ENCODE peak calls at places on chromosomes 4 and X, in four cellular contexts. Z is LoVo, M is breast epithelium, D is dorsolateral prefrontal cortex. I is an unnamed sample.

GRCh38 chr4:26985836-26986235 is 125.2 kb downstream of the STIM2 start:
- DNase-seq in M (no peak), D (no peak), Z (no peak), I (no peak)

GRCh38 chrX:133935096-133935495 is 50.3 kb downstream of the GPC3 start:
- DNase-seq in Z (no peak), D (no peak), M (no peak), I (no peak)

GRCh38 chr4:8119877-8120276 is 38.7 kb downstream of the ABLIM2 start:
- DNase-seq in M (no peak), Z (no peak), D (no peak), I (no peak)

GRCh38 chr4:41256740-41257256 is at the start of gene UCHL1:
- DNase-seq in M (no peak), D (peak), Z (no peak), I (peak)

GRCh38 chr4:2928242-2929155 is 34.7 kb downstream of the NOP14 start:
- DNase-seq in D (peak), M (no peak), Z (no peak), I (no peak)

GRCh38 chr4:86184216-86184915 is 175.5 kb downstream of the MAPK10 start:
- DNase-seq in M (no peak), D (no peak), Z (no peak), I (peak)

GRCh38 chrX:109830704-109831206 is 97.7 kb upstream of the ACSL4 start:
- DNase-seq in D (no peak), Z (no peak), M (no peak), I (peak)

GRCh38 chrX:71053217-71053621 is 14.9 kb downstream of the SNX12 start:
- DNase-seq in Z (no peak), D (no peak), M (no peak), I (no peak)

GRCh38 chr4:5152521-5152920 is 101.2 kb downstream of the STK32B start:
- DNase-seq in Z (no peak), D (no peak), M (no peak), I (no peak)

GRCh38 chrX:44344194-44344593 is 722 bp upstream of the EFHC2 start:
- DNase-seq in D (no peak), Z (no peak), M (no peak), I (no peak)

GRCh38 chrX:126064901-126065541 is 101.1 kb downstream of the DCAF12L2 start:
- DNase-seq in D (peak), M (no peak), Z (no peak), I (no peak)

GRCh38 chr4:65825121-65825520 is 154.8 kb upstream of the EPHA5 start:
- DNase-seq in D (no peak), M (no peak), Z (peak), I (peak)

GRCh38 chr4:123659759-123660158 is 263.2 kb downstream of the SPRY1 start:
- DNase-seq in M (no peak), Z (peak), D (no peak), I (no peak)

GRCh38 chrX:2497961-2498780 is 2.6 kb downstream of the DHRSX start:
- DNase-seq in Z (peak), D (no peak), M (no peak), I (no peak)

GRCh38 chr4:119136541-119136940 is 909 bp downstream of the MYOZ2 start:
- DNase-seq in M (no peak), Z (no peak), D (no peak), I (peak)

GRCh38 chr4:4666187-4666586 is 124.3 kb upstream of the STX18 start:
- DNase-seq in D (no peak), Z (no peak), M (no peak), I (no peak)

GRCh38 chr4:106201373-106201772 is 114.6 kb downstream of the TBCK start:
- DNase-seq in M (no peak), Z (peak), D (no peak), I (no peak)

GRCh38 chr4:182555997-182556418 is 312.8 kb downstream of the TENM3 start:
- DNase-seq in M (no peak), Z (no peak), D (no peak), I (peak)

GRCh38 chrX:149845385-149845784 is 35.6 kb upstream of the MAGEA8 start:
- DNase-seq in M (no peak), Z (no peak), D (no peak), I (no peak)

GRCh38 chr4:42710329-42710728 is 53.4 kb upstream of the ATP8A1 start:
- DNase-seq in D (no peak), Z (no peak), M (no peak), I (no peak)

GRCh38 chrX:133183806-133184205 is 34.3 kb downstream of the TFDP3 start:
- DNase-seq in D (no peak), M (no peak), Z (no peak), I (no peak)

GRCh38 chrX:41922694-41923171 is 621 bp downstream of the CASK start:
- DNase-seq in M (no peak), D (no peak), Z (no peak), I (peak)

GRCh38 chr4:75002381-75002780 is 69.5 kb downstream of the PARM1 start:
- DNase-seq in M (no peak), Z (no peak), D (no peak), I (no peak)

GRCh38 chr4:163111588-163111987 is 55.1 kb downstream of the NAF1 start:
- DNase-seq in D (no peak), M (no peak), Z (no peak), I (no peak)

GRCh38 chrX:102832661-102833060 is 104.4 kb upstream of the RAB40AL start:
- DNase-seq in M (no peak), D (no peak), Z (no peak), I (peak)

GRCh38 chr4:76198411-76199237 is 15.0 kb downstream of the SCARB2 start:
- DNase-seq in Z (peak), M (peak), D (no peak), I (peak)

GRCh38 chr4:35525192-35525978 is 718.9 kb downstream of the ARAP2 start:
- DNase-seq in Z (no peak), D (no peak), M (no peak), I (no peak)

GRCh38 chr4:25051534-25051933 is 20.8 kb upstream of the LGI2 start:
- DNase-seq in Z (no peak), M (no peak), D (no peak), I (no peak)

GRCh38 chr4:173091362-173091761 is 77.2 kb upstream of the GALNT7 start:
- DNase-seq in D (no peak), M (no peak), Z (no peak), I (no peak)

GRCh38 chr4:100781433-100781832 is 263.6 kb upstream of the EMCN start:
- DNase-seq in D (no peak), M (no peak), Z (no peak), I (no peak)

GRCh38 chrX:19198448-19198847 is 76.2 kb upstream of the ADGRG2 start:
- DNase-seq in M (no peak), Z (no peak), D (no peak), I (no peak)

GRCh38 chr4:117225441-117225840 is 140.1 kb upstream of the TRAM1L1 start:
- DNase-seq in D (no peak), Z (no peak), M (no peak), I (no peak)

GRCh38 chr4:108849611-108850406 is 87.0 kb upstream of the ETNPPL start:
- DNase-seq in D (no peak), Z (no peak), M (no peak), I (peak)

I was measured in NCI-H226.